ENCODE peak calls at places on chromosomes 12 and 14, in eight cellular contexts. J is left lung, O is glutamatergic neuron, K is IMR-90, T is transverse colon, M is kidney epithelial cell, R is AG09309, C is AG04450. F is an unnamed sample.

GRCh38 chr12:68790081-68790951 is 17.7 kb upstream of the MDM2 start:
- DNase-seq in J (no peak), O (no peak), K (no peak), T (no peak), M (no peak), R (no peak), C (no peak), F (no peak)

GRCh38 chr12:56190695-56191155 is 1.4 kb upstream of the SMARCC2 start:
- DNase-seq in J (no peak), O (no peak), K (no peak), T (no peak), M (no peak), R (no peak), C (no peak), F (no peak)

GRCh38 chr14:87494010-87494409 is 499.0 kb downstream of the GALC start:
- DNase-seq in J (no peak), O (no peak), K (no peak), T (no peak), M (no peak), R (no peak), C (no peak), F (no peak)

GRCh38 chr12:52561880-52562449 is 9.0 kb upstream of the KRT71 start:
- DNase-seq in J (peak), O (no peak), K (no peak), T (no peak), M (no peak), R (no peak), C (no peak), F (no peak)

GRCh38 chr12:69578283-69578682 is 7.0 kb upstream of the CCT2 start:
- DNase-seq in J (no peak), O (no peak), K (no peak), T (no peak), M (no peak), R (no peak), C (no peak), F (no peak)

GRCh38 chr14:75274899-75275569 is 3.6 kb upstream of the FOS start:
- DNase-seq in J (peak), O (no peak), K (peak), T (peak), M (no peak), R (no peak), C (no peak), F (no peak)

GRCh38 chr14:92362781-92363235 is 39.8 kb downstream of the SLC24A4 start:
- DNase-seq in J (peak), O (no peak), K (peak), T (peak), M (peak), R (peak), C (no peak), F (peak)

GRCh38 chr12:55955344-55955743 is 10.5 kb downstream of the PMEL start:
- DNase-seq in J (no peak), O (no peak), K (no peak), T (no peak), M (no peak), R (no peak), C (no peak), F (no peak)

GRCh38 chr12:93571360-93571853 is 1.1 kb upstream of the SOCS2 start:
- DNase-seq in J (peak), O (peak), K (peak), T (peak), M (no peak), R (no peak), C (no peak), F (peak)

GRCh38 chr14:92649934-92650545 is 98.4 kb downstream of the LGMN start:
- DNase-seq in J (peak), O (no peak), K (peak), T (peak), M (no peak), R (peak), C (peak), F (no peak)

GRCh38 chr12:84542289-84542688 is 370.3 kb downstream of the SLC6A15 start:
- DNase-seq in J (no peak), O (no peak), K (no peak), T (no peak), M (no peak), R (no peak), C (no peak), F (no peak)

GRCh38 chr12:93191956-93192355 is 185.8 kb upstream of the NUDT4 start:
- DNase-seq in J (no peak), O (no peak), K (no peak), T (no peak), M (no peak), R (peak), C (no peak), F (peak)

GRCh38 chr12:99772274-99772673 is 124.7 kb downstream of the GARIN6 start:
- DNase-seq in J (no peak), O (no peak), K (no peak), T (no peak), M (no peak), R (no peak), C (no peak), F (no peak)

GRCh38 chr14:75522224-75522764 is at the start of gene BATF:
- DNase-seq in J (peak), O (no peak), K (no peak), T (peak), M (no peak), R (no peak), C (no peak), F (no peak)

GRCh38 chr12:50325890-50326391 is 42.6 kb upstream of the LIMA1 start:
- DNase-seq in J (no peak), O (no peak), K (no peak), T (peak), M (no peak), R (no peak), C (no peak), F (no peak)

GRCh38 chr12:117986705-117987469 is 18.1 kb upstream of the KSR2 start:
- DNase-seq in J (no peak), O (no peak), K (peak), T (no peak), M (peak), R (peak), C (no peak), F (peak)

GRCh38 chr14:34804933-34805332 is 70.2 kb downstream of the BAZ1A start:
- DNase-seq in J (no peak), O (no peak), K (no peak), T (no peak), M (no peak), R (no peak), C (no peak), F (no peak)

GRCh38 chr14:78835909-78836308 is 665.7 kb downstream of the NRXN3 start:
- DNase-seq in J (no peak), O (no peak), K (no peak), T (no peak), M (no peak), R (no peak), C (no peak), F (no peak)

GRCh38 chr14:96653597-96653996 is 143.6 kb upstream of the VRK1 start:
- DNase-seq in J (no peak), O (no peak), K (no peak), T (no peak), M (no peak), R (no peak), C (no peak), F (no peak)

GRCh38 chr12:64469455-64470142 is 17.7 kb downstream of the TBK1 start:
- DNase-seq in J (no peak), O (no peak), K (no peak), T (no peak), M (no peak), R (no peak), C (no peak), F (no peak)

GRCh38 chr12:105524961-105525360 is 194.5 kb downstream of the C12orf75 start:
- DNase-seq in J (no peak), O (no peak), K (no peak), T (no peak), M (no peak), R (no peak), C (no peak), F (no peak)

GRCh38 chr14:45377201-45377600 is 124.2 kb upstream of the MIS18BP1 start:
- DNase-seq in J (no peak), O (no peak), K (no peak), T (no peak), M (no peak), R (no peak), C (no peak), F (no peak)

GRCh38 chr12:30939234-30939633 is 12.7 kb downstream of the TSPAN11 start:
- DNase-seq in J (no peak), O (no peak), K (no peak), T (no peak), M (no peak), R (no peak), C (no peak), F (no peak)

GRCh38 chr12:118188690-118189371 is 52.9 kb downstream of the PEBP1 start:
- DNase-seq in J (no peak), O (no peak), K (peak), T (no peak), M (no peak), R (no peak), C (peak), F (peak)

GRCh38 chr12:86254399-86255107 is 1.6 kb downstream of the MGAT4C start:
- DNase-seq in J (no peak), O (no peak), K (peak), T (no peak), M (no peak), R (no peak), C (no peak), F (no peak)

GRCh38 chr12:131620520-131620919 is 90.4 kb upstream of the SFSWAP start:
- DNase-seq in J (no peak), O (no peak), K (no peak), T (no peak), M (no peak), R (no peak), C (no peak), F (no peak)

GRCh38 chr14:100383727-100384158 is 60.6 kb downstream of the SLC25A47 start:
- DNase-seq in J (peak), O (peak), K (peak), T (peak), M (no peak), R (no peak), C (no peak), F (peak)

GRCh38 chr12:40105515-40106201 is at the start of gene SLC2A13:
- DNase-seq in J (peak), O (peak), K (peak), T (peak), M (no peak), R (peak), C (peak), F (peak)

GRCh38 chr14:32075636-32076277 is 1.3 kb upstream of the ARHGAP5 start:
- DNase-seq in J (peak), O (peak), K (peak), T (peak), M (no peak), R (peak), C (no peak), F (no peak)

GRCh38 chr12:47396902-47397663 is 308.7 kb downstream of the RPAP3 start:
- DNase-seq in J (no peak), O (no peak), K (no peak), T (no peak), M (no peak), R (no peak), C (no peak), F (no peak)

GRCh38 chr14:78595797-78596196 is 425.6 kb downstream of the NRXN3 start:
- DNase-seq in J (no peak), O (peak), K (no peak), T (no peak), M (no peak), R (no peak), C (no peak), F (peak)

GRCh38 chr14:47227051-47227600 is 448.3 kb downstream of the MDGA2 start:
- DNase-seq in J (no peak), O (no peak), K (no peak), T (no peak), M (no peak), R (no peak), C (no peak), F (no peak)

GRCh38 chr14:92161521-92161920 is 39.8 kb downstream of the CPSF2 start:
- DNase-seq in J (no peak), O (no peak), K (no peak), T (no peak), M (no peak), R (no peak), C (no peak), F (no peak)

GRCh38 chr14:72644758-72645489 is 249.0 kb downstream of the DPF3 start:
- DNase-seq in J (no peak), O (no peak), K (peak), T (no peak), M (no peak), R (no peak), C (no peak), F (no peak)

DNA sequence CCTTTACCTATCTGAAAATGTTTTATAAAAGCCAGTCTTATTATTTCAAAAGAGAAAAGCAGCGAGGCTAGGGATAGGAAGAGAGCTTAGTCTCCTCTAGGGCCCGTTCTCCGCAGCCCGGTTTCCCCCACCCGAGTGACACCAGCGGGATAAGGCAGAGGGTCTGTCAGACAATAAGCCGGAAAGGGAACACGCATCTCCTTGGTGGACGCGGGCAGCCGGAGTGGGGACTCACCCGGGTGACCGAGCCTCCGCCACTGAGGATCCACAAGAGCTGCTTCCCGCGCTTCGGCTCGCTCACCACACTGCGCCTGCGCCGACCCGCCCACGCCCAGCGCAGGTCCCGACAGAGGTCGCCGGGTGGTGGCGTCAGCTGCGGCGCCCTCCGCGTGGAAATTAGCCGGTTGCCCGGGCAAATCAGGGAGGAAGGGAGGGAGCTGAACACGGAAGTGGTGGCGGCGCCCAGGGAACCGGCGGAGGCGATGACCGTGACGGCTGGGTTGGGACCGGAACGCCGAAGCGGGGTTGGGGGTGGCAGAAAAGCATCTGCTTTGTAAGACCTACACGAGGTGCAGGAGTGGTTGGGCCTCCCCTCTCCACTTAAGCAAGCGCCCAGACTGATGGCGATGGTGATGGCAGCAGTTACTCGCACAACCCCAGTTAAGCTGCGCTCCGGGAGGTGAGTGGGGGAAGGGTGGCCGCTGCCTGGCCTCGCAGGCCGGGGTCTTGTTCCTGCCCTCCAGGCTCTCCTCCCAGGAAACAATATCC is at the start of the genes SOCS4 and WDHD1:
- DNase-seq in J (peak), O (peak), K (peak), T (peak), M (peak), R (peak), C (peak), F (peak)
- TF ChIP-seq CTCF in J (peak), O (no peak), K (peak), T (no peak), M (no peak), R (peak), C (no peak), F (peak)

DNA sequence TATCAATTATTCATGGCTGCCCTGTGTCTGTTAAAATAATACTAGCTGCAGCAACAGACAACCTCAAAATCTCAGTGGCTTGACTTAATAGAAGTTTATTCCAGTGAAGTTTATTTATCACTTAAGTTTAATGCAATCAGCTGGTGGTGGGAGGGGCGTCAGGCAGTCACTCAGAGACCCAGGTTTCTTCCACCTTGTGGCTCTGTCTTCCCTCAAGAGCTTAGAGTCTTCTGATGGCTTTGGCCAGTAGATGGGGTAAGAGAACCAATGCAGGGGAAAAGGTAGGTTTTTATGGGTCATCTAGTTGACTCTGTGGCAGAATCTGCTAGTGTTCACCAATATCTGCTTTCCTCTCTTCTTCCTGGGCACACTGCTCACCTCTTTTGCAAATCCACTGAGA is 668.9 kb downstream of the AACS start:
- DNase-seq in J (no peak), O (no peak), K (no peak), T (no peak), M (no peak), R (no peak), C (no peak), F (no peak)
- TF ChIP-seq CTCF in J (no peak), O (no peak), K (no peak), T (no peak), M (no peak), R (no peak), C (no peak), F (no peak)

GRCh38 chr14:37597538-37598084 is 2.2 kb downstream of the TTC6 start:
- DNase-seq in J (peak), O (peak), K (no peak), T (peak), M (no peak), R (no peak), C (no peak), F (no peak)
- TF ChIP-seq CTCF in J (no peak), O (peak), K (peak), T (peak), M (peak), R (peak), C (peak), F (peak)

GRCh38 chr14:84707830-84708229 is 822.1 kb upstream of the FLRT2 start:
- DNase-seq in J (no peak), O (no peak), K (no peak), T (no peak), M (no peak), R (no peak), C (no peak), F (no peak)
- TF ChIP-seq CTCF in J (no peak), O (no peak), K (no peak), T (no peak), M (no peak), R (no peak), C (no peak), F (no peak)

GRCh38 chr12:2385529-2385928 is 332.7 kb downstream of the CACNA1C start:
- DNase-seq in J (no peak), O (no peak), K (no peak), T (no peak), M (no peak), R (no peak), C (no peak), F (no peak)
- TF ChIP-seq CTCF in J (no peak), O (no peak), K (no peak), T (peak), M (no peak), R (no peak), C (no peak), F (no peak)

GRCh38 chr14:99201351-99202073 is 70.5 kb downstream of the BCL11B start:
- DNase-seq in J (no peak), O (no peak), K (no peak), T (no peak), M (no peak), R (no peak), C (no peak), F (no peak)

GRCh38 chr14:99202516-99202915 is 69.5 kb downstream of the BCL11B start:
- DNase-seq in J (no peak), O (no peak), K (no peak), T (no peak), M (no peak), R (no peak), C (no peak), F (no peak)

GRCh38 chr14:99200654-99201005 is 71.4 kb downstream of the BCL11B start:
- DNase-seq in J (no peak), O (no peak), K (no peak), T (no peak), M (no peak), R (no peak), C (no peak), F (no peak)

GRCh38 chr14:99198746-99199145 is 73.3 kb downstream of the BCL11B start:
- DNase-seq in J (no peak), O (no peak), K (no peak), T (no peak), M (no peak), R (no peak), C (no peak), F (no peak)

GRCh38 chr14:99199854-99200653 is 71.9 kb downstream of the BCL11B start:
- DNase-seq in J (no peak), O (no peak), K (no peak), T (no peak), M (no peak), R (no peak), C (no peak), F (no peak)
- TF ChIP-seq CTCF in J (no peak), O (no peak), K (no peak), T (no peak), M (peak), R (peak), C (no peak), F (peak)

GRCh38 chr12:124508323-124509096 is 58.9 kb downstream of the NCOR2 start:
- DNase-seq in J (no peak), O (no peak), K (peak), T (no peak), M (no peak), R (no peak), C (no peak), F (peak)
- TF ChIP-seq CTCF in J (no peak), O (no peak), K (no peak), T (no peak), M (peak), R (no peak), C (no peak), F (no peak)

GRCh38 chr14:22226381-22226780 is 362.6 kb downstream of the DAD1 start:
- DNase-seq in J (no peak), O (no peak), K (peak), T (no peak), M (no peak), R (no peak), C (no peak), F (peak)
- TF ChIP-seq CTCF in J (no peak), O (no peak), K (peak), T (no peak), M (peak), R (peak), C (peak), F (peak)

DNA sequence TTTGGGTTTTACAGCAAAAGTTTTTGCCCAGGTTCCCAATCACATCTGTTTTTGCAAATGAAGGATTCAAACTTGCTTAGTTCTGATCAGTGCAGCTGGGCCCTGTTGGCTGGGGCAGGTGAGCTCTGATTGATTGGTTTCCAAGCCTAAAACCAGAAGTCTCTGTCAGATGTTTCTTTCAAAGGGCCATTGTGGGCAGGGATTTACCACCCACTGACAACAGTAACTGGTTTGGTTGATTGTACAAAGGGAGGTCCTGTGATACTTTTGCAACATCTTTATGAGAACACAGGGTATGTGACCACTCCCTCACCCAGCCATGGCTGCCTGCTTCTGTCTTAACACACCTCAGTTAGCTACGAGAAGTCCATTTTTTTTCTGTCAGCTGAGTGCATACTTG is 184.1 kb downstream of the FLRT2 start:
- DNase-seq in J (no peak), O (no peak), K (no peak), T (no peak), M (no peak), R (no peak), C (no peak), F (no peak)
- TF ChIP-seq CTCF in J (no peak), O (no peak), K (no peak), T (no peak), M (no peak), R (no peak), C (no peak), F (no peak)

GRCh38 chr14:36824854-36825253 is 163.2 kb downstream of the PAX9 start:
- DNase-seq in J (no peak), O (no peak), K (no peak), T (no peak), M (no peak), R (no peak), C (no peak), F (no peak)
- TF ChIP-seq CTCF in J (no peak), O (no peak), K (no peak), T (no peak), M (no peak), R (no peak), C (no peak), F (no peak)